ENCODE peak calls at places on chromosomes 2 and 18, in eight cellular contexts. M, N, R, U, T, X, H and E are unnamed samples.

GRCh38 chr18:26227051-26227672 is 917 bp downstream of the TAF4B start:
- DNase-seq in X (no peak), T (no peak), U (no peak), M (peak), N (peak), R (no peak), H (no peak), E (no peak)

GRCh38 chr2:68344031-68344430 is 21.1 kb upstream of the PLEK start:
- DNase-seq in M (no peak), R (no peak), X (no peak), T (no peak), H (no peak), N (no peak), U (no peak), E (no peak)

GRCh38 chr2:36450466-36451196 is 95.1 kb downstream of the CRIM1 start:
- DNase-seq in R (no peak), M (no peak), T (no peak), H (no peak), X (no peak), N (no peak), U (no peak), E (no peak)

GRCh38 chr2:192286093-192286701 is 91.5 kb upstream of the TMEFF2 start:
- DNase-seq in U (no peak), H (no peak), N (no peak), M (no peak), T (no peak), R (peak), X (no peak), E (no peak)

GRCh38 chr2:172249986-172250385 is 147.3 kb upstream of the DLX2 start:
- DNase-seq in R (no peak), T (no peak), H (no peak), X (no peak), M (no peak), N (no peak), U (no peak), E (no peak)

GRCh38 chr2:104568247-104568646 is 285.7 kb upstream of the POU3F3 start:
- DNase-seq in X (no peak), R (no peak), N (no peak), H (no peak), T (no peak), U (no peak), M (no peak), E (no peak)

GRCh38 chr2:190615555-190616200 is 33.2 kb upstream of the NAB1 start:
- DNase-seq in T (no peak), R (no peak), M (no peak), H (no peak), X (no peak), N (no peak), U (no peak), E (no peak)

GRCh38 chr2:145854039-145854755 is 1334.3 kb upstream of the ZEB2 start:
- DNase-seq in M (no peak), R (no peak), N (no peak), H (no peak), U (no peak), X (no peak), T (no peak), E (no peak)

GRCh38 chr2:176063958-176064357 is 19.8 kb downstream of the EVX2 start:
- DNase-seq in N (no peak), H (no peak), X (no peak), R (no peak), T (no peak), U (no peak), M (no peak), E (no peak)

GRCh38 chr2:121479882-121480522 is 50.7 kb upstream of the RNU4ATAC start:
- DNase-seq in T (no peak), R (no peak), M (peak), X (no peak), N (peak), H (no peak), U (no peak), E (no peak)

GRCh38 chr18:78548261-78549058 is 431.2 kb upstream of the SALL3 start:
- DNase-seq in H (no peak), T (no peak), U (no peak), X (no peak), M (no peak), R (no peak), N (no peak), E (no peak)

GRCh38 chr2:72033636-72034035 is 114.0 kb downstream of the CYP26B1 start:
- DNase-seq in T (no peak), N (no peak), M (no peak), R (no peak), H (peak), U (no peak), X (no peak), E (no peak)

GRCh38 chr2:220648628-220649027 is 923.5 kb downstream of the EPHA4 start:
- DNase-seq in H (no peak), U (no peak), T (no peak), N (no peak), X (no peak), M (no peak), R (no peak), E (no peak)

GRCh38 chr2:63399171-63399570 is 189.1 kb downstream of the WDPCP start:
- DNase-seq in T (no peak), H (no peak), N (no peak), R (no peak), M (no peak), X (no peak), U (no peak), E (no peak)

GRCh38 chr18:46283895-46284295 is 179.7 kb downstream of the HAUS1 start:
- DNase-seq in N (no peak), X (no peak), H (no peak), T (no peak), M (no peak), R (no peak), U (no peak), E (no peak)

GRCh38 chr2:97738236-97739019 is 25.1 kb downstream of the ZAP70 start:
- DNase-seq in U (no peak), X (no peak), M (no peak), H (no peak), R (no peak), T (no peak), N (no peak), E (no peak)

GRCh38 chr2:38269421-38269820 is 107.7 kb downstream of the ATL2 start:
- DNase-seq in R (no peak), M (no peak), H (no peak), U (no peak), N (no peak), X (no peak), T (no peak), E (no peak)

GRCh38 chr18:47844828-47845227 is 85.6 kb downstream of the SMAD2 start:
- DNase-seq in N (no peak), M (no peak), X (no peak), U (no peak), R (no peak), T (no peak), H (no peak), E (no peak)

GRCh38 chr2:36734304-36734703 is 37.8 kb downstream of the VIT start:
- DNase-seq in T (no peak), M (no peak), R (no peak), U (no peak), N (no peak), X (no peak), H (no peak), E (no peak)

GRCh38 chr2:238103465-238104070 is 3.4 kb downstream of the ESPNL start:
- DNase-seq in U (no peak), N (no peak), X (no peak), M (peak), H (no peak), T (no peak), R (no peak), E (no peak)

GRCh38 chr2:241595600-241596140 is 37.1 kb downstream of the BOK start:
- DNase-seq in H (no peak), R (no peak), X (no peak), U (no peak), N (no peak), M (no peak), T (no peak), E (no peak)

GRCh38 chr2:238326801-238327365 is 6.6 kb downstream of the TRAF3IP1 start:
- DNase-seq in X (no peak), T (no peak), U (no peak), M (no peak), R (no peak), H (no peak), N (no peak), E (no peak)

GRCh38 chr18:45602926-45603325 is 12.3 kb upstream of the SLC14A2 start:
- DNase-seq in M (no peak), U (no peak), X (no peak), R (no peak), N (no peak), T (no peak), H (no peak), E (no peak)

GRCh38 chr2:136394136-136395060 is 276.4 kb upstream of the CXCR4 start:
- DNase-seq in T (no peak), H (no peak), M (no peak), R (no peak), N (no peak), U (no peak), X (no peak), E (no peak)
- H3K27ac ChIP-seq in T (no peak), H (no peak), M (no peak), R (no peak), N (no peak), U (no peak), X (no peak), E (no peak)

DNA sequence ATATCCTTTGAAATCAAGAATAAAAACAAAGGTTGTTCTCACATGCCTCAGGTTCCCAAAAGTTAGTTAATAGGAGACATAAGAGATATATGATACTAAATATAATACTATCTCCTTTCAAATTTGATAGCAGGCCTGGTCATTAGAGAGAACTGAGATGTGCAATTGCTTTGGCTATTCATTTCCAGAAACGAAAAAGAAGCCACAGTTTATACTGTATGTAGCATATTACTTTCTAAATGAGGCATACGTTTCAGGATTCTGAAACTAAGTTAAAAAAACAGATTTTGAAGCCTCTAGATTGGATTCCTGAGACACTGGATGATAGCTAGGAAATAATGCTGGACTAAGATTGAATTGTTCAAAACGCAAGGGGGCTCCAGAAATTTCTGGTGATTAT is 7.1 kb downstream of the PPP1R1C start:
- DNase-seq in M (no peak), H (no peak), T (no peak), R (no peak), X (no peak), U (no peak), N (no peak), E (no peak)
- TF ChIP-seq CTCF in M (no peak), H (no peak), T (no peak), R (no peak), X (no peak), U (no peak), N (no peak), E (no peak)

DNA sequence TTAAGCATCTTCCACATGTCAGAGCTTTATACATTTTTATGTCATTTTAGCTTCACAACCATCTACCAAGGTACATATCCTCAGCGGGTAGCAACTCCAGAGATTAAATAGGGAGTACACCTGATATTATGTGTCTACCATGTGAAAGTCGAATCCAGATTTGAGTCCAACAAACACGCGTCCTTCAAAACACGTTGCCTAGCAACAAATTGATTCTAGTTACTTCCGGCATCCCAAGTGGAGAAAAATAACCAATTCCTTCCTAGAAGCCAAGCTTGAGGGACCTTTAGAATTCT is 222 bp upstream of the ERICH2 start:
- DNase-seq in X (no peak), R (no peak), T (no peak), M (no peak), N (no peak), U (no peak), H (no peak), E (no peak)
- H3K27ac ChIP-seq in X (no peak), R (peak), T (peak), M (peak), N (no peak), U (no peak), H (peak), E (peak)

GRCh38 chr2:18987592-18988073 is 370.8 kb downstream of the OSR1 start:
- DNase-seq in X (no peak), R (peak), N (peak), M (peak), T (peak), H (peak), U (peak), E (no peak)
- TF ChIP-seq CTCF in X (no peak), R (peak), N (no peak), M (no peak), T (no peak), H (no peak), U (no peak), E (peak)

DNA sequence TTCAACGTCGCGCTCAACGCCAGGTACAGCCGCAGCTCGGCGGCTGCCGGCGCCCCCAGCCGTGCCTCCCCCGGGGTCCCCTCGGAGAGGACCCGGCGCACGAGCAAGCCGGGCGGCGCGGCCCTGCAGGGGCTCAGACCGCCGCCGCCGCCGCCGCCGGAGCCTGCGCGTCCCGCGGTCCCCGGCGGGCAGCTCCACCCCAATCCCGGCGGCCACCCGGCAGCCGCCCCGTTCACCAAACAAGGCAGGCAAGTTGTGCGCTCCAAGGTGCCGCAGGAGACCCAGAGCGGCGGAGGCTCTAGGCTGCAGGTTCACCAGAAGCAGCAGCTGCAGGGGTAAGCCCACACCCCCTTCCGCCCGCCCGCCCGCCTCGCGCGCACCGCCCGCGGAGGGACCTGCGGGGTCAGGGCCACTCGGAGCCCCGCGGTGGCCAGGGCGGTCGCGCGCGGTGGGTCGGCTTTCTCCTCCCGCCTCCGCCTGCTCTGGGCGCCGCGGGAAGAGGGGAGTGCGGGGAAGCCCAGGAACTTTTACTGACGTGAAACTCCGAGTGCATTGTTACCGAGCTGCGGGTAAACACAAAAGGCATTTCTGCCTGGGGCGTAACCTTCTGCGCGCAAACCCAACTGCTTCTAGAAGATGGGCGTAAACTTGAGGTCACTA is 861 bp downstream of the LTBP1 start:
- DNase-seq in H (no peak), X (no peak), R (no peak), T (peak), U (peak), M (peak), N (peak), E (peak)
- H3K27ac ChIP-seq in H (peak), X (no peak), R (peak), T (peak), U (peak), M (no peak), N (peak), E (peak)

DNA sequence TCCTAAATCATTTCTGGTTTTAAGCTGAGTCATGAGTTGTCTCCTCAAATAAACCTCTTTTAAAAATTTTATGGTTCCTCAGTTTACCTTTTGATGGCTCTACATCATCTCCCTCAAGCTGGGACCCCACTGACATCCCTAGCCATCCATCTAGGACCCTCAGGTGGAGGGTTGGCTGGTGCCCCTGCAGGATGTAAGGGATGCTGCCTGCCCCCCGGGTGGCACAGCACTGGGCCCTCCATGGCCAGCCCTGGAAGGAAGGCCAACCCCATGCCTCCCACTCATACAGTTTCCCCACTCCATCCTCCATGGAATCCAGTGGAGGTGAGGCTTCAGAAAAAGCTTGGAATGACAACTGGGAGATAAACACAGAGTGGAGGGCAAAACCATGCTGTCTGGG is 17.2 kb upstream of the GPC1 start:
- DNase-seq in X (no peak), H (no peak), U (no peak), M (no peak), R (no peak), N (no peak), T (no peak), E (no peak)
- TF ChIP-seq CTCF in X (no peak), H (no peak), U (no peak), M (no peak), R (no peak), N (no peak), T (no peak), E (no peak)

GRCh38 chr2:232850039-232850438 is 20.0 kb upstream of the SNORC start:
- DNase-seq in H (no peak), U (no peak), R (no peak), X (no peak), N (no peak), T (no peak), M (no peak), E (no peak)

GRCh38 chr2:232843860-232844259 is 26.2 kb upstream of the SNORC start:
- DNase-seq in U (no peak), H (no peak), T (no peak), M (no peak), R (no peak), X (no peak), N (no peak), E (no peak)

GRCh38 chr2:232842689-232843088 is 27.4 kb upstream of the SNORC start:
- DNase-seq in R (no peak), X (no peak), N (no peak), U (no peak), T (no peak), H (no peak), M (no peak), E (no peak)

GRCh38 chr2:232846055-232846454 is 24.0 kb upstream of the SNORC start:
- DNase-seq in N (no peak), M (no peak), T (no peak), U (no peak), H (no peak), X (no peak), R (no peak), E (no peak)
- H3K27ac ChIP-seq in N (no peak), M (no peak), T (no peak), U (no peak), H (no peak), X (no peak), R (no peak), E (no peak)

DNA sequence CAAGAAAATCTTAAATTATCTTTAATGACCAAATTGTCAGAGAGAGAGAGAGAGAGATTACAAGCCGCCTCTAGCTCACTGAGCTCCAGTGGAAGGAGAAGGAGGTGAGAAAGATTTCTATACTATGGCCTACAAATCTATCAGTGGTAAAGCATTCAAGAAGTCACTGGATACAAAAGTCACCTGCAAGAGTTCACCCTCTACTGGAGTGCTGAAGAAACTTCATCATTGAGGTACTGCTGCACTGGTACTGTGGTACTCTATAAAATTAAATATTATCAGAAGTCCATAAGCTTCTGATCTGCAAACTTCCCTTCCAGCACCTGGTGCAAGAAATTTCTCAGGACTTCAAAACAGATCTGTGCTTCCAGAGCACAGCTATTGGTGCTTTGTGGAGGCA is 48.3 kb upstream of the AGPS start:
- DNase-seq in N (no peak), R (no peak), X (no peak), T (no peak), H (no peak), M (no peak), U (no peak), E (no peak)
- TF ChIP-seq CTCF in N (no peak), R (no peak), X (no peak), T (no peak), H (no peak), M (no peak), U (no peak), E (no peak)

GRCh38 chr2:215530191-215530968 is 94.5 kb upstream of the FN1 start:
- DNase-seq in U (no peak), H (no peak), X (no peak), M (no peak), T (no peak), N (no peak), R (no peak), E (no peak)

GRCh38 chr2:215532844-215533243 is 97.0 kb upstream of the FN1 start:
- DNase-seq in N (no peak), R (no peak), H (no peak), M (no peak), U (no peak), T (no peak), X (no peak), E (no peak)

GRCh38 chr2:215529271-215529670 is 93.4 kb upstream of the FN1 start:
- DNase-seq in N (peak), H (no peak), R (no peak), X (no peak), M (no peak), U (no peak), T (no peak), E (no peak)

GRCh38 chr2:215528555-215528954 is 92.7 kb upstream of the FN1 start:
- DNase-seq in H (no peak), N (no peak), T (no peak), X (no peak), M (no peak), R (no peak), U (no peak), E (no peak)

GRCh38 chr2:215531284-215531683 is 95.4 kb upstream of the FN1 start:
- DNase-seq in H (no peak), M (no peak), T (no peak), U (no peak), R (no peak), N (no peak), X (no peak), E (no peak)
- H3K27ac ChIP-seq in H (peak), M (no peak), T (no peak), U (peak), R (no peak), N (no peak), X (no peak), E (peak)

DNA sequence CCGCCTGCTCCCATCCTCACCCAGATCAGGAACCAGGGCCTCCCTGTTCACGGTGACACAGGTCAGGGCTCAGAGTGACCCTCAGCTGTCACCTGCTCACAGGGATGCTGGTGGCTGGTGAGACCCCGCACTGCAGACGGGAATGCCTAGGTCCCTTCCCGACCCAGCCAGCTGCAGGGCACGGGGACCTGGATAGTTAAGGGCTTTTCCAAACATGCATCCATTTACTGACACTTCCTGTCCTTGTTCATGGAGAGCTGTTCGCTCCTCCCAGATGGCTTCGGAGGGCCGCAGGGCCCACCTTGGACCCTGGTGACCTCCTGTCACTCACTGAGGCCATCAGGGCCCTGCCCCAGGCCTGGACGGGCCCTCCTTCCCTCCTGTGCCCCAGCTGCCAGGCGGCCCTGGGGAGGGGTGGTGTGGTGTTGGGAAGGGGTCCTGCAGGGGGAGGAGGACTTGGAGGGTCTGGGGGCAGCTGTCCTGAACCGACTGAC is 31.7 kb downstream of the GPC1 start:
- DNase-seq in X (no peak), H (no peak), N (no peak), U (peak), R (no peak), M (peak), T (peak), E (no peak)
- TF ChIP-seq CTCF in X (no peak), H (no peak), N (no peak), U (no peak), R (no peak), M (no peak), T (no peak), E (no peak)